ENCODE peak calls at places on chromosomes 16 and 17, in six cellular contexts. U is right lobe of liver, G is body of pancreas, J is A549, A is breast epithelium, B is IMR-90. K is an unnamed sample.

GRCh38 chr17:19021622-19022083 is 17.1 kb upstream of the FAM83G start:
- DNase-seq in B (no peak), U (no peak), J (no peak), G (no peak), A (no peak), K (no peak)

GRCh38 chr16:86465434-86465833 is 44.9 kb upstream of the FOXF1 start:
- DNase-seq in B (no peak), G (no peak), U (no peak), A (no peak), J (no peak), K (no peak)

GRCh38 chr17:2191227-2191626 is 112.4 kb downstream of the SMG6 start:
- DNase-seq in J (no peak), U (no peak), G (no peak), B (no peak), A (no peak), K (no peak)

GRCh38 chr17:17356931-17357270 is 53.7 kb downstream of the NT5M start:
- DNase-seq in U (peak; percentile 28), G (no peak), A (no peak), B (no peak), J (no peak), K (peak; percentile 62)

GRCh38 chr17:50429793-50430192 is 3.8 kb downstream of the ACSF2 start:
- DNase-seq in G (no peak), B (no peak), J (no peak), A (no peak), U (no peak), K (no peak)

GRCh38 chr16:73101568-73101967 is 53.6 kb upstream of the ZFHX3 start:
- DNase-seq in J (no peak), B (no peak), A (no peak), G (no peak), U (no peak), K (no peak)

GRCh38 chr17:45332989-45333701 is 16.3 kb upstream of the MAP3K14 start:
- DNase-seq in B (no peak), A (no peak), J (no peak), U (peak; percentile 29), G (peak; percentile 31), K (no peak)

GRCh38 chr17:30495586-30495985 is 18.4 kb downstream of the GOSR1 start:
- DNase-seq in U (no peak), G (no peak), A (no peak), J (no peak), B (no peak), K (no peak)

GRCh38 chr17:34220776-34221390 is 34.2 kb upstream of the CCL2 start:
- DNase-seq in G (no peak), U (no peak), B (no peak), J (no peak), A (no peak), K (no peak)

GRCh38 chr17:32962320-32962707 is 29.3 kb upstream of the SPACA3 start:
- DNase-seq in U (no peak), B (no peak), G (no peak), J (no peak), A (no peak), K (no peak)

GRCh38 chr17:39564201-39564828 is 43.4 kb downstream of the NEUROD2 start:
- DNase-seq in G (no peak), J (no peak), A (no peak), B (no peak), U (no peak), K (no peak)

GRCh38 chr17:47315451-47316266 is 8.1 kb upstream of the EFCAB13 start:
- DNase-seq in J (peak; percentile 84), B (peak; percentile 99), A (no peak), G (peak; percentile 60), U (no peak), K (peak; percentile 52)

GRCh38 chr17:57987582-57988300 is at the start of gene VEZF1:
- DNase-seq in A (peak; percentile 54), B (peak; percentile 44), G (peak; percentile 76), U (peak; percentile 81), J (peak; percentile 76), K (peak; percentile 94)

GRCh38 chr16:9597967-9598730 is 506.7 kb downstream of the HAPSTR1 start:
- DNase-seq in A (no peak), B (no peak), U (no peak), G (no peak), J (no peak), K (no peak)

GRCh38 chr17:38885044-38885727 is 15.3 kb downstream of the LASP1 start:
- DNase-seq in B (no peak), A (no peak), J (no peak), U (peak; percentile 73), G (peak; percentile 63), K (no peak)

GRCh38 chr17:7836596-7837374 is 2.8 kb downstream of the KDM6B start:
- DNase-seq in B (peak; percentile 95), U (peak; percentile 99), G (peak; percentile 99), J (peak; percentile 87), A (peak; percentile 76), K (peak; percentile 89)

GRCh38 chr16:88452485-88453216 is 429 bp upstream of the ZFPM1 start:
- DNase-seq in A (peak; percentile 95), J (peak; percentile 95), B (peak; percentile 89), G (peak; percentile 98), U (peak; percentile 99), K (peak; percentile 96)

GRCh38 chr16:629289-630023 is 1.3 kb upstream of the WFIKKN1 start:
- DNase-seq in B (no peak), G (no peak), U (peak; percentile 90), J (no peak), A (no peak), K (no peak)

GRCh38 chr16:51818342-51818944 is 667.4 kb upstream of the SALL1 start:
- DNase-seq in B (peak; percentile 73), J (no peak), G (peak; percentile 61), U (peak; percentile 60), A (no peak), K (no peak)

GRCh38 chr16:69187387-69187890 is 475 bp downstream of the SNTB2 start:
- DNase-seq in G (peak; percentile 61), A (peak; percentile 29), J (peak; percentile 52), U (peak; percentile 64), B (no peak), K (no peak)

GRCh38 chr16:85528528-85529387 is 84.4 kb upstream of the GSE1 start:
- DNase-seq in U (no peak), J (peak; percentile 60), B (no peak), A (no peak), G (no peak), K (no peak)

GRCh38 chr17:44968225-44969143 is at the start of gene C1QL1:
- DNase-seq in U (peak; percentile 88), B (peak; percentile 81), J (peak; percentile 96), A (peak; percentile 85), G (peak; percentile 93), K (peak; percentile 97)

GRCh38 chr17:8939496-8940334 is 25.8 kb downstream of the PIK3R5 start:
- DNase-seq in U (no peak), G (no peak), B (no peak), A (no peak), J (no peak), K (no peak)

GRCh38 chr16:89908236-89908635 is 10.4 kb upstream of the MC1R start:
- DNase-seq in A (no peak), U (no peak), G (no peak), B (no peak), J (no peak), K (no peak)

GRCh38 chr16:6988846-6989245 is 343.8 kb upstream of the RBFOX1 start:
- DNase-seq in A (no peak), B (no peak), U (no peak), J (no peak), G (no peak), K (no peak)

GRCh38 chr17:72135546-72136325 is 14.9 kb downstream of the SOX9 start:
- DNase-seq in J (no peak), G (no peak), B (no peak), A (no peak), U (no peak), K (no peak)

GRCh38 chr17:72976971-72977767 is 115.3 kb downstream of the SLC39A11 start:
- DNase-seq in J (peak; percentile 65), G (peak; percentile 63), B (peak; percentile 95), A (peak; percentile 32), U (peak; percentile 72), K (no peak)

GRCh38 chr17:31680126-31680525 is 178.9 kb downstream of the COPRS start:
- DNase-seq in U (no peak), B (no peak), A (no peak), J (no peak), G (no peak), K (no peak)

GRCh38 chr16:30353438-30354129 is 1.5 kb downstream of the CD2BP2 start:
- DNase-seq in A (no peak), B (no peak), G (no peak), J (no peak), U (no peak), K (no peak)

GRCh38 chr17:11366451-11366850 is 125.4 kb downstream of the SHISA6 start:
- DNase-seq in U (no peak), A (no peak), G (no peak), J (no peak), B (no peak), K (no peak)

GRCh38 chr17:35521150-35521549 is 16.3 kb downstream of the SLFN12L start:
- DNase-seq in J (no peak), B (no peak), G (no peak), A (no peak), U (no peak), K (no peak)

GRCh38 chr16:15770512-15770911 is 86.3 kb downstream of the MYH11 start:
- DNase-seq in J (no peak), A (no peak), B (peak; percentile 77), U (no peak), G (no peak), K (no peak)

GRCh38 chr17:31522284-31522931 is 130.9 kb downstream of the RAB11FIP4 start:
- DNase-seq in J (no peak), G (no peak), A (no peak), U (peak; percentile 78), B (no peak), K (no peak)

GRCh38 chr16:17491140-17491662 is 20.4 kb upstream of the XYLT1 start:
- DNase-seq in A (no peak), J (no peak), B (no peak), G (no peak), U (no peak), K (no peak)
- TF ChIP-seq CTCF in A (no peak), J (no peak), B (no peak), G (no peak), U (no peak), K (no peak)

DNA sequence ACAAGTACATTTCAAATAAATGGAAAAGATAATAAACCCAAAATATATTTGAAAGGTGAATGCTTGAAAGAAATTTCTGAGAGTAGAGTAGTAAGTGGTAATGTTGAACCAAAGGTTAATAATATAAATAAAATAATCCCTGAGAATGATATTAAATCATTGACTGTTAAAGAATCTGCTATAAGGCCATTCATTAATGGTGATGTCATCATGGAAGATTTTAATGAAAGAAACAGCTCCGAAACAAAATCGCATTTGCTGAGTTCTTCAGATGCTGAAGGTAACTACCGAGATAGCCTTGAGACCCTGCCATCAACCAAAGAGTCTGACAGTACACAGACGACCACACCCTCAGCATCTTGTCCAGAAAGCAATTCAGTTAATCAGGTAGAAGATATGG is 84.2 kb downstream of the C17orf58 start:
- DNase-seq in U (no peak), A (no peak), B (no peak), G (no peak), J (no peak), K (no peak)
- TF ChIP-seq POLR2A in U (no peak), A (no peak), B (no peak), G (no peak), J (no peak), K (no peak)

GRCh38 chr17:75289832-75290337 is 652 bp upstream of the SLC25A19 start:
- DNase-seq in J (no peak), U (peak; percentile 71), G (peak; percentile 77), B (peak; percentile 60), A (peak; percentile 30), K (peak; percentile 55)
- TF ChIP-seq CTCF in J (peak; percentile 41), U (peak; percentile 18), G (peak; percentile 7), B (peak; percentile 37), A (no peak), K (no peak)

GRCh38 chr17:78957076-78957475 is 22.6 kb downstream of the LGALS3BP start:
- DNase-seq in U (no peak), A (no peak), G (peak; percentile 66), B (peak; percentile 75), J (no peak), K (no peak)
- TF ChIP-seq POLR2A in U (no peak), A (no peak), G (no peak), B (no peak), J (no peak), K (no peak)

K was measured in lower leg skin.